ENCODE peak calls at places on chromosomes 5 and 9, in ten cellular contexts. I is ovary, R is tibial nerve, W is uterus, K is K562, B is H1, Q is suprapubic skin, S is stomach, H is heart left ventricle, U is breast epithelium. O is an unnamed sample.
A peak's percentile ranks its signal among the peaks of the same experiment; 100 is the strongest.

GRCh38 chr5:135234242-135235000 is 164.6 kb downstream of the MACROH2A1 start:
- DNase-seq in I (peak; percentile 8), R (no peak), W (no peak), K (no peak), B (no peak), Q (peak; percentile 63), S (peak; percentile 41), H (no peak), U (no peak), O (no peak)

GRCh38 chr5:168679515-168679920 is 100.3 kb upstream of the PANK3 start:
- DNase-seq in I (peak; percentile 84), R (peak; percentile 81), W (peak; percentile 74), K (peak; percentile 73), B (peak; percentile 92), Q (no peak), S (peak; percentile 75), H (peak; percentile 51), U (peak; percentile 39), O (no peak)

GRCh38 chr9:4904322-4905134 is 80.5 kb upstream of the JAK2 start:
- DNase-seq in I (no peak), R (no peak), W (no peak), K (no peak), B (no peak), Q (no peak), S (no peak), H (no peak), U (no peak), O (no peak)

GRCh38 chr9:75238311-75238976 is 150.1 kb downstream of the OSTF1 start:
- DNase-seq in I (no peak), R (peak; percentile 43), W (no peak), K (peak; percentile 18), B (peak; percentile 51), Q (no peak), S (peak; percentile 60), H (peak; percentile 11), U (no peak), O (no peak)

GRCh38 chr5:75468593-75468992 is 42.8 kb downstream of the CERT1 start:
- DNase-seq in I (no peak), R (no peak), W (no peak), K (no peak), B (no peak), Q (no peak), S (no peak), H (no peak), U (no peak), O (no peak)

GRCh38 chr9:101587644-101588043 is 7.1 kb downstream of the PPP3R2 start:
- DNase-seq in I (no peak), R (no peak), W (no peak), K (no peak), B (no peak), Q (no peak), S (no peak), H (no peak), U (no peak), O (no peak)

GRCh38 chr5:141413540-141414069 is 818 bp downstream of the PCDHGA10 start:
- DNase-seq in I (no peak), R (no peak), W (no peak), K (no peak), B (peak; percentile 39), Q (no peak), S (no peak), H (no peak), U (no peak), O (no peak)

GRCh38 chr5:40716000-40716399 is 36.3 kb downstream of the PTGER4 start:
- DNase-seq in I (no peak), R (no peak), W (no peak), K (no peak), B (no peak), Q (no peak), S (no peak), H (no peak), U (no peak), O (no peak)

DNA sequence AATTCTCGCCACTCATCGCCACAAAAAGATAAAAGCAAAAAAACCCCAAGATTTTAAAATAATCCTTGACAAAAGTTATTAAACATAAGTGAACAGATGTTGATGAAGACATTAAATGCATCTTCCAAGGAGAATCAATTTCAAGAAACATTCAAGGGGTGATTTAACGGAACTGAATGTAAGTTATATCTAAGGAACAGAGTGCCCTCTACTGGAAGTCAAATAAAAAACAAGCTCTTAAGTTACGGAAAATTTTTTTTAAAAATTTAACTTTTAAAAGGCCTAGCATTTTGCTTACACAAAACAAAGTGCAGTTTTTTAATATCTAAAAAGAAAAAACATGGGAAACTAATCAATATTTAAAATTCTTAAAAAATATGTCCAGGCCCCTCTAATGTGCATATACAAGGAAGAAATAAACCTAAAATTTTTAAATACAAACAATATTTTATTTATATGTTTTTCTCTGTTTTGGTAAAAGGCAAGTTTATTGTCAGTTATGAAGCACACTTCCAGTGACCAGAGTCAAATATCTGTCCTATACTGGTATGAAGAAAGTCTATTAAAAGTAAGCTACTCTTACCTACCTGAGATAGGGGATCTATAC is 28.0 kb downstream of the TEX10 start:
- DNase-seq in I (no peak), R (no peak), W (no peak), K (no peak), B (no peak), Q (no peak), S (no peak), H (no peak), U (no peak), O (no peak)
- H3K36me3 ChIP-seq in I (no peaks in the 10 kb centered on the region), R (peaks cover 35% of the 10 kb centered on the region), W (no peaks in the 10 kb centered on the region), K (peaks cover 91% of the 10 kb centered on the region), B (peaks cover 10% of the 10 kb centered on the region), Q (peaks cover 35% of the 10 kb centered on the region), S (peaks cover 43% of the 10 kb centered on the region), H (peaks cover 65% of the 10 kb centered on the region), U (no peaks in the 10 kb centered on the region), O (peaks cover 72% of the 10 kb centered on the region)

GRCh38 chr9:109974143-109974917 is 194.3 kb downstream of the PALM2AKAP2 start:
- DNase-seq in I (no peak), R (no peak), W (no peak), K (no peak), B (no peak), Q (no peak), S (peak; percentile 27), H (peak; percentile 46), U (no peak), O (no peak)

GRCh38 chr9:109971226-109971625 is 191.2 kb downstream of the PALM2AKAP2 start:
- DNase-seq in I (no peak), R (no peak), W (no peak), K (no peak), B (no peak), Q (no peak), S (no peak), H (no peak), U (no peak), O (no peak)

GRCh38 chr9:109974918-109975276 is 194.9 kb downstream of the PALM2AKAP2 start:
- DNase-seq in I (no peak), R (no peak), W (no peak), K (no peak), B (no peak), Q (no peak), S (no peak), H (no peak), U (no peak), O (no peak)

GRCh38 chr9:109973336-109973735 is 193.3 kb downstream of the PALM2AKAP2 start:
- DNase-seq in I (no peak), R (no peak), W (no peak), K (no peak), B (no peak), Q (no peak), S (no peak), H (no peak), U (no peak), O (no peak)

DNA sequence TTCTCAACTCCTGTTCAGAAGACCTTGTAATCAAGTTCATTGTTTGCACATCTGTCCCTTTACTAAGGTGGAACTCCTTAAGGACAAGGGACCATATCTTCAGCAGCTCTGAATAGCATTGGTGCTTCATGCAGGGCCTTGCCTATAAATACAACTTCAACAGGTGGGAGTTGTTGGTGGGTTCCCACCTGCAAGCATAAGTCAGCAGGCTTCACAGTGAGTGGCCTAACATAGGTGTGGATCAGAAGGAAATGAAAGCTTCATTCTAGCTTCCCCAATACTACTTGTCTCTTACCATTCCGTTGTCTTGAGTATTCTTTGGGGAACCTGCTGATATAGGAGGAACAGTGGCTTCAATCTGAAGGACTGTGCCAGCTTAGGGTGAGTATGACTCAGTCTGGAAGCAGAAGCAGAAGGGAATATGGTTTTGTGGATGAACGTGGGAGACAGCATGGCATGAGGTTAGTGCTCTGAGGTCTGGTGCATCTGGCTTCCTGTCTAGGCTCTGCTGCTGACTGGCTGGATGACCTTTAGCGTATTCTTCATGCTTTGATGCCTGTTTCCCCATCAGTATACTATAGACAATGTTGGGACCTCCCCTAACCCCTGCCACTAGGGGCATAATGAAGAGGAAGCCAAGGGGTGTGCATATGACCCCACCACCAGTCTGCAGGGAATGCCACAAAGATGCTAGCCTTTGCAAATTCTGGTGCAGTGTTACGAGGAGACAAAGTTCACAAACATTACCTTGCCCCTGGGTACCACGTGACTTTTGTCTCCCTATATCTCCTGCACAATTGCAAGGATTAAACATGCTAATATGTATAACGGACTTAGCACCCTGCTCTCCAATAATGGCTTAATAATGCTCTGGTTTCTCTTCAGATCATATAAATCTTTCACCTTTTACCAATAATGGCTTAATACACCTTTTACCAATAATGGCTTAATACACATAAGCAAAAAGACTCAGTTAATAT is 192.3 kb downstream of the PALM2AKAP2 start:
- DNase-seq in I (no peak), R (no peak), W (no peak), K (no peak), B (no peak), Q (no peak), S (no peak), H (no peak), U (no peak), O (no peak)
- H3K4me1 ChIP-seq in I (peaks cover 5% of the 10 kb centered on the region), R (no peaks in the 10 kb centered on the region), W (no peaks in the 10 kb centered on the region), K (no peaks in the 10 kb centered on the region), B (no peaks in the 10 kb centered on the region), Q (peaks cover 2% of the 10 kb centered on the region), S (no peaks in the 10 kb centered on the region), H (peaks cover 45% of the 10 kb centered on the region), U (no peaks in the 10 kb centered on the region), O (no peaks in the 10 kb centered on the region)

DNA sequence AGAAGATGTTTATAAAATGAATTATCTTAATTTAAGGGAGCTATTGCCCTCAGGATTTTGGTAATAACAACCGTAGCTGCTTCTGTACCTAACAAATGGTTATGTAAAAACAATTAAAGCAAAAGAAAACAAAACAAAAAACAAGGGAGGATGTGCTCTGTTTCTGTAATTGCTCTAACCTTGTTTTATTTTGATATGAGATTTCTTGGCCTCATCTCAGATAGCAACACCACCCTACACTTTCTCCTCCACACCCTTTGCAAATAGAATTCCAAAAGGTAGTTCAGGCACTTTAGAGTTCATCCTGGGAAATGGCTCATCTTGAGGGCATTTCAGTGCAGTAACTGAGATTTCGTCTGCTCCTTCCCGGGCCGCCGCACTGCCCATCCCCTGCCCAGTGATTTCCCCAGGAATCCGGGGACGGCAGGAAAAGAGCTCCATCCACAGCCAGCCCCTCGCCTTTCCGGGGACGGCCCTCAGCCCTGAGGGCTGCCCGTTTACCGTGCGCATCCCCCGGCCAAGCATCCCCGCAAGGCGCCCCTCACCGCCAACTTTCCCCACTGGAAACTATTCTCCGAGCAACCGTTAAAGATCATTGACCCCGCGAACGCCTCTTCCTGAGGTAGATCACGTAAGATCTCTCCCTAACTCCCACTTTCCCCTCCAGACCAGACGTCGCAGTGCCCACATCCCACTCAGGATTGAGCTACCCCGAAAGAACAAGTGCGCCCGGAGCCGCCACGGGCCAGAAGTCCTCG is 1.2 kb downstream of the FNBP1 start:
- DNase-seq in I (peak; percentile 55), R (peak; percentile 19), W (peak; percentile 27), K (no peak), B (peak; percentile 57), Q (no peak), S (no peak), H (peak; percentile 29), U (no peak), O (no peak)
- TF ChIP-seq POLR2A in I (no peak), R (no peak), W (no peak), K (no peak), B (no peak), Q (no peak), S (no peak), H (no peak), U (no peak), O (no peak)

DNA sequence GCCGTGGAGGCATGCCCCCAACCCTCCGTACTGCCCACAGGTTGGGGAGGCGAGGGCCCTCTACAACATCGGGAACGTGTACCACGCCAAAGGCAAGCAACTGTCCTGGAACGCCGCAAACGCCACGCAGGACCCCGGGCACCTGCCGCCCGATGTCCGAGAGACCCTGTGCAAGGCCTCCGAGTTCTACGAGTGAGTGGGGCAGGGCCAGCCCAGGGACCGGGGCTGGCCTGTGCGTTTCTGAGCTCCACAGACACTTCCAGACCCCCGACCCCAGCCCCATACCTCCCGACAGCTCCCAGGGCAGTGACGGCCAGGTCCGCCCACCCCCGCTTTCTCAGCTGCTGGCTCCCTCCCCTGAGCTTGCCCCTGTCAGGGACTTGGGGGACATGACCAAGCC is 9.5 kb downstream of the GPSM1 start:
- DNase-seq in I (no peak), R (no peak), W (no peak), K (no peak), B (no peak), Q (no peak), S (no peak), H (no peak), U (no peak), O (no peak)
- H3K36me3 ChIP-seq in I (no peaks in the 10 kb centered on the region), R (peaks cover 81% of the 10 kb centered on the region), W (no peaks in the 10 kb centered on the region), K (peaks cover 22% of the 10 kb centered on the region), B (no peaks in the 10 kb centered on the region), Q (peaks cover 34% of the 10 kb centered on the region), S (peaks cover 51% of the 10 kb centered on the region), H (peaks cover 11% of the 10 kb centered on the region), U (no peaks in the 10 kb centered on the region), O (peaks cover 24% of the 10 kb centered on the region)

O was measured in esophagus squamous epithelium.